ENCODE peak calls at places on chromosome 15, in ten cellular contexts. Y is GM12865; S is activated CD4-positive, alpha-beta T cell treated with anti-CD3 and anti-CD28 coated beads, Interleukin-2, amount 50 U/mL, for 48 hours; D is brain microvascular endothelial cell; L is mucosa of descending colon; O is mammary epithelial cell; F is stimulated activated naive CD8-positive, alpha-beta T cell treated with anti-CD3 and anti-CD28 coated beads, Interleukin-15, amount 100 ng/mL, for 72 hours; T is activated T-helper 1 cell treated with anti-CD3 and anti-CD28 coated beads, Interleukin-12 subunit alpha, Interleukin-12 subunit beta, Interleukin-2, Interleukin-4 antibody, amounts not matched to agents 30 ng/mL and 10 ng/mL and 1 ng/mL, durations not matched to agents 14 hours and 24 hours and 36 hours; G is cardiac fibroblast; Q is left cardiac atrium. R is an unnamed sample.

GRCh38 chr15:86645861-86646393 is 566.3 kb downstream of the AGBL1 start:
- DNase-seq in Y (no peak), S (no peak), D (no peak), L (no peak), O (peak), F (no peak), T (no peak), G (no peak), Q (no peak), R (no peak)

GRCh38 chr15:52464040-52464439 is 64.6 kb downstream of the MYO5A start:
- DNase-seq in Y (no peak), S (peak), D (no peak), L (no peak), O (peak), F (no peak), T (no peak), G (no peak), Q (no peak), R (no peak)

GRCh38 chr15:79846539-79846938 is 50.3 kb downstream of the MTHFS start:
- DNase-seq in Y (no peak), S (no peak), D (no peak), L (no peak), O (no peak), F (no peak), T (no peak), G (no peak), Q (no peak), R (no peak)

GRCh38 chr15:58742424-58743160 is 6.9 kb downstream of the ADAM10 start:
- DNase-seq in Y (no peak), S (no peak), D (peak), L (no peak), O (no peak), F (no peak), T (no peak), G (peak), Q (no peak), R (no peak)

GRCh38 chr15:73750951-73751350 is 2.2 kb downstream of the INSYN1 start:
- DNase-seq in Y (no peak), S (no peak), D (no peak), L (no peak), O (no peak), F (no peak), T (no peak), G (no peak), Q (no peak), R (no peak)

GRCh38 chr15:94744080-94744793 is 512.9 kb downstream of the MCTP2 start:
- DNase-seq in Y (no peak), S (no peak), D (no peak), L (no peak), O (no peak), F (no peak), T (no peak), G (no peak), Q (no peak), R (no peak)

GRCh38 chr15:88695046-88695445 is 56.2 kb downstream of the ISG20 start:
- DNase-seq in Y (no peak), S (no peak), D (peak), L (no peak), O (peak), F (no peak), T (no peak), G (no peak), Q (no peak), R (no peak)

GRCh38 chr15:40310001-40310959 is 2.5 kb upstream of the PLCB2 start:
- DNase-seq in Y (peak), S (peak), D (no peak), L (no peak), O (no peak), F (peak), T (peak), G (peak), Q (peak), R (no peak)

GRCh38 chr15:31403606-31404005 is 77.0 kb downstream of the KLF13 start:
- DNase-seq in Y (no peak), S (no peak), D (peak), L (no peak), O (peak), F (no peak), T (no peak), G (peak), Q (no peak), R (no peak)

GRCh38 chr15:66850078-66850991 is 148.3 kb downstream of the SMAD6 start:
- DNase-seq in Y (no peak), S (no peak), D (no peak), L (no peak), O (no peak), F (no peak), T (no peak), G (no peak), Q (peak), R (no peak)

GRCh38 chr15:55649058-55649423 is 60.9 kb upstream of the PYGO1 start:
- DNase-seq in Y (no peak), S (no peak), D (peak), L (no peak), O (peak), F (no peak), T (no peak), G (peak), Q (no peak), R (no peak)

GRCh38 chr15:42215854-42216829 is 8.0 kb upstream of the VPS39 start:
- DNase-seq in Y (no peak), S (no peak), D (no peak), L (no peak), O (no peak), F (no peak), T (no peak), G (peak), Q (no peak), R (no peak)

GRCh38 chr15:101167791-101168462 is 83.9 kb downstream of the CHSY1 start:
- DNase-seq in Y (peak), S (peak), D (peak), L (peak), O (peak), F (peak), T (peak), G (peak), Q (peak), R (no peak)

GRCh38 chr15:49045691-49046112 is 544 bp downstream of the SECISBP2L start:
- DNase-seq in Y (peak), S (no peak), D (peak), L (no peak), O (peak), F (no peak), T (no peak), G (peak), Q (no peak), R (no peak)

GRCh38 chr15:73346735-73347312 is 21.9 kb downstream of the HCN4 start:
- DNase-seq in Y (peak), S (peak), D (peak), L (no peak), O (peak), F (peak), T (peak), G (peak), Q (peak), R (no peak)

GRCh38 chr15:78347586-78348543 is 7.7 kb downstream of the CRABP1 start:
- DNase-seq in Y (no peak), S (no peak), D (no peak), L (no peak), O (peak), F (no peak), T (no peak), G (no peak), Q (no peak), R (no peak)